ENCODE peak calls at places on chromosomes 2 and 18, in five cellular contexts. S is M059J, Z is transverse colon, B is activated T-cell treated with anti-CD3 and anti-CD28 coated beads for 1 hour, A is AG09309. U is an unnamed sample.

GRCh38 chr2:237731663-237732062 is 66.9 kb upstream of the RBM44 start:
- DNase-seq in S (peak; percentile 89), Z (no peak), B (no peak), A (peak; percentile 23), U (no peak)

GRCh38 chr2:173669271-173669853 is 295.8 kb downstream of the SP3 start:
- DNase-seq in S (peak; percentile 48), Z (no peak), B (no peak), A (no peak), U (no peak)

GRCh38 chr2:85705680-85706039 is 11.5 kb downstream of the GNLY start:
- DNase-seq in S (peak; percentile 85), Z (peak; percentile 28), B (no peak), A (peak; percentile 95), U (no peak)

GRCh38 chr2:205675861-205676516 is 6.3 kb upstream of the NRP2 start:
- DNase-seq in S (peak; percentile 62), Z (no peak), B (no peak), A (no peak), U (no peak)

GRCh38 chr2:18487266-18487665 is 73.2 kb downstream of the RDH14 start:
- DNase-seq in S (no peak), Z (no peak), B (no peak), A (no peak), U (no peak)

GRCh38 chr18:25445430-25445829 is 93.5 kb upstream of the ZNF521 start:
- DNase-seq in S (no peak), Z (no peak), B (no peak), A (no peak), U (no peak)

GRCh38 chr2:14304326-14304725 is 328.2 kb upstream of the LRATD1 start:
- DNase-seq in S (no peak), Z (no peak), B (no peak), A (no peak), U (no peak)

GRCh38 chr2:236928353-236929153 is 157.1 kb upstream of the COPS8 start:
- DNase-seq in S (peak; percentile 20), Z (no peak), B (no peak), A (no peak), U (no peak)

GRCh38 chr18:28115149-28115550 is 61.8 kb downstream of the CDH2 start:
- DNase-seq in S (peak; percentile 99), Z (no peak), B (no peak), A (peak; percentile 60), U (no peak)

GRCh38 chr2:217329023-217329431 is 469.2 kb upstream of the TNP1 start:
- DNase-seq in S (peak; percentile 76), Z (no peak), B (no peak), A (peak; percentile 1), U (no peak)

GRCh38 chr18:23735021-23735464 is 45.8 kb downstream of the LAMA3 start:
- DNase-seq in S (peak; percentile 7), Z (peak; percentile 21), B (no peak), A (no peak), U (no peak)

GRCh38 chr2:176280156-176280555 is 10.9 kb downstream of the MTX2 start:
- DNase-seq in S (peak; percentile 64), Z (no peak), B (no peak), A (no peak), U (no peak)

GRCh38 chr2:240947607-240948006 is 41.5 kb downstream of the CROCC2 start:
- DNase-seq in S (no peak), Z (no peak), B (no peak), A (no peak), U (no peak)

GRCh38 chr2:20171445-20171977 is 53.4 kb downstream of the SDC1 start:
- DNase-seq in S (no peak), Z (no peak), B (no peak), A (no peak), U (no peak)

GRCh38 chr2:170462433-170463205 is 252.5 kb upstream of the SP5 start:
- DNase-seq in S (no peak), Z (no peak), B (no peak), A (no peak), U (no peak)

GRCh38 chr2:241009191-241009590 is 10.8 kb downstream of the SNED1 start:
- DNase-seq in S (no peak), Z (no peak), B (no peak), A (no peak), U (no peak)

GRCh38 chr2:20050104-20050711 is 1.2 kb downstream of the LAPTM4A start:
- DNase-seq in S (peak; percentile 76), Z (peak; percentile 36), B (no peak), A (peak; percentile 42), U (peak; percentile 5)

GRCh38 chr2:235638541-235639192 is 144.8 kb downstream of the AGAP1 start:
- DNase-seq in S (no peak), Z (no peak), B (no peak), A (no peak), U (no peak)

GRCh38 chr2:227473019-227473461 is 1.1 kb downstream of the AGFG1 start:
- DNase-seq in S (no peak), Z (no peak), B (no peak), A (no peak), U (no peak)

GRCh38 chr2:10926191-10926830 is 14.6 kb downstream of the KCNF1 start:
- DNase-seq in S (no peak), Z (no peak), B (no peak), A (no peak), U (no peak)

GRCh38 chr2:1925516-1925915 is 181.2 kb upstream of the PXDN start:
- DNase-seq in S (no peak), Z (no peak), B (no peak), A (no peak), U (no peak)

GRCh38 chr18:70047931-70048603 is 100.4 kb upstream of the CD226 start:
- DNase-seq in S (peak; percentile 40), Z (no peak), B (no peak), A (peak; percentile 54), U (no peak)

GRCh38 chr2:233513953-233514655 is 52.5 kb downstream of the USP40 start:
- DNase-seq in S (peak; percentile 4), Z (peak; percentile 59), B (no peak), A (no peak), U (no peak)

GRCh38 chr18:43668866-43669265 is 391.6 kb upstream of the SYT4 start:
- DNase-seq in S (no peak), Z (no peak), B (no peak), A (no peak), U (no peak)

U was measured in CD4-positive, alpha-beta T cell.